ENCODE peak calls at places on chromosomes 7 and 10, in seven cellular contexts. M is neuronal stem cell, I is mesenchymal stem cell, U is H1, Q is mesendoderm, G is H9, C is trophoblast cell. Y is an unnamed sample.

GRCh38 chr10:7260412-7260900 is 150.4 kb downstream of the SFMBT2 start:
- DNase-seq in M (peak; percentile 38), I (peak; percentile 82), U (peak; percentile 15), Q (peak; percentile 92), G (peak; percentile 47), C (peak; percentile 27), Y (peak; percentile 86)

GRCh38 chr10:127186846-127187245 is 9.5 kb downstream of the INSYN2A start:
- DNase-seq in M (no peak), I (no peak), U (no peak), Q (no peak), G (no peak), C (no peak), Y (no peak)

GRCh38 chr10:33183658-33184057 is 150.8 kb downstream of the NRP1 start:
- DNase-seq in M (no peak), I (peak; percentile 4), U (no peak), Q (no peak), G (no peak), C (no peak), Y (no peak)

GRCh38 chr10:10644317-10645111 is 373.2 kb upstream of the CELF2 start:
- DNase-seq in M (no peak), I (peak; percentile 27), U (no peak), Q (no peak), G (no peak), C (no peak), Y (peak; percentile 77)

GRCh38 chr10:106740-107139 is 28.5 kb upstream of the ZMYND11 start:
- DNase-seq in M (no peak), I (no peak), U (no peak), Q (no peak), G (no peak), C (no peak), Y (no peak)

GRCh38 chr10:67520924-67521520 is 175.0 kb downstream of the CTNNA3 start:
- DNase-seq in M (peak; percentile 58), I (peak; percentile 42), U (no peak), Q (peak; percentile 64), G (peak; percentile 42), C (peak; percentile 1), Y (peak; percentile 72)

GRCh38 chr10:34637419-34637911 is 177.6 kb downstream of the PARD3 start:
- DNase-seq in M (peak; percentile 82), I (peak; percentile 50), U (peak; percentile 62), Q (peak; percentile 79), G (peak; percentile 81), C (peak; percentile 28), Y (peak; percentile 23)

GRCh38 chr10:99394761-99395386 is 35.5 kb downstream of the GOT1 start:
- DNase-seq in M (no peak), I (no peak), U (no peak), Q (peak; percentile 25), G (no peak), C (no peak), Y (no peak)

GRCh38 chr7:123026251-123026650 is 30.8 kb upstream of the TAS2R16 start:
- DNase-seq in M (no peak), I (no peak), U (no peak), Q (no peak), G (no peak), C (no peak), Y (no peak)

GRCh38 chr7:27925573-27926201 is 185.7 kb downstream of the TAX1BP1 start:
- DNase-seq in M (no peak), I (no peak), U (no peak), Q (no peak), G (no peak), C (no peak), Y (no peak)

GRCh38 chr7:98240961-98241673 is 10.9 kb downstream of the TECPR1 start:
- DNase-seq in M (peak; percentile 37), I (peak; percentile 53), U (no peak), Q (peak; percentile 42), G (peak; percentile 64), C (peak; percentile 40), Y (peak; percentile 28)

GRCh38 chr7:98242342-98242741 is 9.7 kb downstream of the TECPR1 start:
- DNase-seq in M (no peak), I (no peak), U (no peak), Q (no peak), G (no peak), C (no peak), Y (no peak)

GRCh38 chr7:98242934-98243333 is 9.1 kb downstream of the TECPR1 start:
- DNase-seq in M (no peak), I (no peak), U (no peak), Q (no peak), G (no peak), C (no peak), Y (no peak)

GRCh38 chr7:98238976-98239375 is 13.1 kb downstream of the TECPR1 start:
- DNase-seq in M (no peak), I (peak; percentile 19), U (no peak), Q (no peak), G (no peak), C (peak; percentile 97), Y (peak; percentile 33)

DNA sequence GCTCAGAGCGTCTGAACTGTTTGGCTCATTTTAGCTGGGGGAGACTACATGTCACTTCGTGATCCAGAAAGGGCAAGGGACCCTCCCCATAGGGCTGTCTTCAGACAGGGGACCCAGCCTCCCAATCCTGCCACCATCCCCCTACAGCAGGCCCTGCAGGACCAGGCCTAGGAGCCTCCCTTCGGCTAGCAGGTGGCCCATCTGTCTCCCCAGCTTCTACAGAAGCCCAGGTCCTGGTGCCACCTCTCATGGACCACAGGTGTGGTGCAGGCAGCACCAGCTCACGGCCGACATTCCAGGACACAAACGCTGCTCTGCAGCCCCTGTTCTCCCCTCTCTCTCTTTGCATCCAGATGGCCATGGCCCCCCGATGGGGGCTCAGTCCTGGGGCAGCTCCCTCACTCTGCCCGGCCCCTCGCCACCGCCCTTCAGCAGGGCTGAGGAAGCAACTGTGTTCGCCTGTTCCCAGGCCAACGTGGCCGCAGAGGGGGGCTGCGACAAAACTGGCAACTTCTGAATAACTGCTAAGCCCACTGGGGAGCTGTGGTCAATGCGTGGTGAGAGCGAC is 10.3 kb downstream of the TECPR1 start:
- DNase-seq in M (no peak), I (no peak), U (no peak), Q (no peak), G (no peak), C (no peak), Y (no peak)
- H4K8ac ChIP-seq in M (no peak overlapping the region), I (no peak overlapping the region), U (peak overlapping the region; percentile 22), Q (no peak overlapping the region), G (no peak overlapping the region), C (no peak overlapping the region), Y (no peak overlapping the region)

DNA sequence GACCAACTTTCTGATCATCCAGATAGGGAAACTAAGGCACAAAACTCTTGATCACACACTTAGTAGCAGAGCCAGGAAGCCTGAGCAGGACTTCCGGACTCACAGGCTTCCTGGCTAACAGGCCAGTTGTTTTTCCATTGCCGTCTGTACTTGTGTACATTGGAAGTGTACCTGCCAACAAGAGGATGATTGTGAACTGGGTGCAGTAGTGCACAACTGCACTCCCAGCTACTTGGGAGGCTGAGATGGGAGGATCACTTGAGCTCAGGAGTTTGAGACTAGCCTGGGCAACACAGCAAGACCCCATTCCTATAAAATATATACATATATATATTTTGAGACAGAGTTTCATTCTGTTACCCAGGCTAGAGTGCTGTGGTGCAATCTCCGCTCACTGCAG is 35.2 kb upstream of the OTUD1 start:
- DNase-seq in M (no peak), I (no peak), U (no peak), Q (no peak), G (no peak), C (no peak), Y (no peak)
- H4K8ac ChIP-seq in M (no peak overlapping the region), I (no peak overlapping the region), U (peak overlapping the region; percentile 63), Q (no peak overlapping the region), G (no peak overlapping the region), C (no peak overlapping the region), Y (no peak overlapping the region)

DNA sequence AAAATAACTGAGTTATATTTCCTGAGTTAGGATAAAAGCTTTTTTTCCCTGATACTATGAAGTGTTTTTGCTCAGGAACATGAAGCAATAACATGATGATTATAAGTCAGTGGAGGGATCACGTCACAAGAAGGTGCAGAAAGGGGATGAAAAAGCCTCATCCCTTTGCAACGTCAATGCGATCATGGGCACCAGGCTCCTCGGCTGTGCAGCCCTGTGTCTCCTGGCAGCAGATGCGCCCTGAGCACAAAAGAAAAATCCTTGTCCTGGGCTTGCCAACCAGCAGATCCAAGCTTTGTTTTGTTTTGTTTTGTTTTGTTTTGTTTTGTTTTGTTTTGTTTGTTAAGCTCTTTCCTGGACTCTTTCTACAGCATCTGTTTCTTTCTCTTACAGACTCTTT is 103.5 kb upstream of the PRSS1 start:
- DNase-seq in M (no peak), I (no peak), U (no peak), Q (no peak), G (no peak), C (no peak), Y (no peak)
- H4K8ac ChIP-seq in M (no peak overlapping the region), I (no peak overlapping the region), U (no peak overlapping the region), Q (no peak overlapping the region), G (no peak overlapping the region), C (no peak overlapping the region), Y (no peak overlapping the region)

GRCh38 chr10:104045151-104046089 is 40.3 kb downstream of the COL17A1 start:
- DNase-seq in M (peak; percentile 66), I (peak; percentile 73), U (peak; percentile 39), Q (peak; percentile 87), G (peak; percentile 83), C (no peak), Y (peak; percentile 76)
- H4K8ac ChIP-seq in M (no peak overlapping the region), I (no peak overlapping the region), U (peak overlapping the region; percentile 81), Q (no peak overlapping the region), G (no peak overlapping the region), C (no peak overlapping the region), Y (no peak overlapping the region)

GRCh38 chr7:157567666-157568065 is 230.9 kb downstream of the DNAJB6 start:
- DNase-seq in M (no peak), I (no peak), U (no peak), Q (no peak), G (no peak), C (no peak), Y (no peak)
- H4K8ac ChIP-seq in M (no peak overlapping the region), I (no peak overlapping the region), U (no peak overlapping the region), Q (no peak overlapping the region), G (no peak overlapping the region), C (no peak overlapping the region), Y (no peak overlapping the region)

GRCh38 chr10:132247943-132248342 is 59.8 kb downstream of the STK32C start:
- DNase-seq in M (no peak), I (no peak), U (no peak), Q (no peak), G (no peak), C (no peak), Y (no peak)
- H4K8ac ChIP-seq in M (no peak overlapping the region), I (no peak overlapping the region), U (no peak overlapping the region), Q (no peak overlapping the region), G (no peak overlapping the region), C (no peak overlapping the region), Y (no peak overlapping the region)

GRCh38 chr7:95871896-95872295 is 99.5 kb downstream of the DYNC1I1 start:
- DNase-seq in M (no peak), I (no peak), U (no peak), Q (no peak), G (no peak), C (no peak), Y (no peak)
- H4K8ac ChIP-seq in M (no peak overlapping the region), I (peak overlapping the region; percentile 80), U (no peak overlapping the region), Q (no peak overlapping the region), G (no peak overlapping the region), C (no peak overlapping the region), Y (no peak overlapping the region)

GRCh38 chr10:93806882-93807281 is 49.1 kb downstream of the LGI1 start:
- DNase-seq in M (no peak), I (no peak), U (no peak), Q (no peak), G (no peak), C (no peak), Y (no peak)

GRCh38 chr10:93799309-93799708 is 41.6 kb downstream of the LGI1 start:
- DNase-seq in M (no peak), I (no peak), U (no peak), Q (no peak), G (no peak), C (no peak), Y (no peak)

GRCh38 chr10:93804200-93804599 is 46.5 kb downstream of the LGI1 start:
- DNase-seq in M (no peak), I (no peak), U (no peak), Q (no peak), G (no peak), C (no peak), Y (no peak)
- H4K8ac ChIP-seq in M (no peak overlapping the region), I (no peak overlapping the region), U (no peak overlapping the region), Q (no peak overlapping the region), G (no peak overlapping the region), C (no peak overlapping the region), Y (no peak overlapping the region)